ENCODE peak calls at places on chromosome 4, in four cellular contexts. N is SK-N-SH, W is HepG2, C is H1. D is an unnamed sample.
A peak's percentile ranks its signal among the peaks of the same experiment; 100 is the strongest.

GRCh38 chr4:80538276-80538926 is 202.9 kb downstream of the CFAP299 start:
- DNase-seq in N (no peak), C (no peak), W (no peak), D (no peak)

GRCh38 chr4:4857809-4858508 is 1.5 kb upstream of the MSX1 start:
- DNase-seq in W (no peak), N (peak; percentile 50), C (no peak), D (no peak)

GRCh38 chr4:3436798-3437581 is 4.8 kb upstream of the HGFAC start:
- DNase-seq in C (no peak), N (no peak), W (no peak), D (peak; percentile 4)

GRCh38 chr4:11912886-11913285 is 484.2 kb upstream of the HS3ST1 start:
- DNase-seq in W (no peak), C (no peak), N (no peak), D (no peak)

GRCh38 chr4:114867291-114867690 is 246.1 kb downstream of the NDST4 start:
- DNase-seq in N (no peak), W (no peak), C (no peak), D (no peak)

GRCh38 chr4:36280555-36280954 is 861 bp upstream of the DTHD1 start:
- DNase-seq in W (no peak), C (no peak), N (no peak), D (no peak)

GRCh38 chr4:6369924-6370645 is 100.4 kb downstream of the WFS1 start:
- DNase-seq in N (no peak), C (no peak), W (no peak), D (no peak)

GRCh38 chr4:128463006-128463405 is 175.4 kb upstream of the PGRMC2 start:
- DNase-seq in N (no peak), C (no peak), W (no peak), D (no peak)

GRCh38 chr4:30721353-30722091 is 1.4 kb downstream of the PCDH7 start:
- DNase-seq in W (no peak), N (peak; percentile 86), C (no peak), D (no peak)

GRCh38 chr4:84966382-84967291 is at the start of gene WDFY3:
- DNase-seq in W (peak; percentile 58), N (peak; percentile 88), C (peak; percentile 51), D (no peak)

GRCh38 chr4:137510866-137511265 is 21.4 kb downstream of the PCDH18 start:
- DNase-seq in W (no peak), C (no peak), N (no peak), D (no peak)

GRCh38 chr4:185534850-185535761 is at the start of gene PDLIM3:
- DNase-seq in W (peak; percentile 27), C (no peak), N (peak; percentile 89), D (no peak)

GRCh38 chr4:105542032-105542431 is 10.4 kb upstream of the ARHGEF38 start:
- DNase-seq in W (no peak), N (no peak), C (no peak), D (no peak)

GRCh38 chr4:105543881-105544280 is 8.5 kb upstream of the ARHGEF38 start:
- DNase-seq in W (no peak), C (no peak), N (no peak), D (no peak)

GRCh38 chr4:105546086-105546485 is 6.3 kb upstream of the ARHGEF38 start:
- DNase-seq in W (no peak), C (no peak), N (no peak), D (no peak)

GRCh38 chr4:105544517-105544916 is 7.9 kb upstream of the ARHGEF38 start:
- DNase-seq in N (no peak), C (no peak), W (no peak), D (no peak)

DNA sequence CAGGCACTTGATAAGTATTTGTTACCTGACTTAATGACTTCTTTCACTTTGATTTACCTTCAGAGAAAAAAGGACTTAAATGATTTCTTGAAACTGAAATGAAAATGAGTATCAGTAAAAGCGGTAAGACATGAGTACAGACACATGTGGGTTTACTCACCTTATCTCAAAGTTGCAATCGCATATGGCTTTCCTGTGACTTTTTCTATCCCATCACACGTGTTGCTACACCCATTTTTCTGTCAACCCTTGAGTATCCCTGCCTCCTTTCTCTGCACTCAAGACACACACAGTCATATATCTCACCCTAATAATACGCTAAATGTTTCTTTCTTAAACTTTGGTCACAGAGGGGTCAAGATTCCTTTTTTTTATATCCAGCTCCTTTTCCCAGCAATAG is 11.0 kb upstream of the ARHGEF38 start:
- DNase-seq in C (no peak), N (no peak), W (no peak), D (no peak)
- TF ChIP-seq TCF12 in C (no peak), N (no peak), W (no peak), D (no peak)

GRCh38 chr4:16667464-16667863 is 231.0 kb downstream of the LDB2 start:
- DNase-seq in C (no peak), N (no peak), W (no peak), D (no peak)
- TF ChIP-seq TCF12 in C (no peak), N (peak; percentile 90), W (no peak), D (no peak)

GRCh38 chr4:78527555-78527954 is 24.0 kb upstream of the ANXA3 start:
- DNase-seq in W (no peak), N (no peak), C (no peak), D (no peak)
- TF ChIP-seq TCF12 in W (no peak), N (no peak), C (no peak), D (no peak)

DNA sequence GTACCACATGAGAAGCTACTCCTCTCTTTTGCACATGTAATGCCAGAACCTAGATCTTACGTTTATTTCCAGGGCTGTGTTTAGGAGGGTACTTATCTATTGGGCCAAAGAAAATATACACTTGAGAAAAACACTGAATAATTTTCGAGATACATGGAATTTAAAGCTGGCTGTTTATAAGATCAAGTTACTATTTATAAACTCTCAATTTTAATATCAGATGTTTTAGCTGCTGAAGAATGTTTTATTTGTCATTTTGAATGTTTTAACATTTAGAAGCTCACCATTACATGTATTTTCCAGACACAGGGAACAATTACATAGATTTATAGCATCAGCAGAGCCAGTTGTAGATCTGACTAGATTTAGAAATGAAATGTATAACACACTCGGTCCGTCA is 155.3 kb upstream of the HAND2 start:
- DNase-seq in W (no peak), C (no peak), N (no peak), D (no peak)
- TF ChIP-seq TCF12 in W (no peak), C (no peak), N (no peak), D (no peak)

DNA sequence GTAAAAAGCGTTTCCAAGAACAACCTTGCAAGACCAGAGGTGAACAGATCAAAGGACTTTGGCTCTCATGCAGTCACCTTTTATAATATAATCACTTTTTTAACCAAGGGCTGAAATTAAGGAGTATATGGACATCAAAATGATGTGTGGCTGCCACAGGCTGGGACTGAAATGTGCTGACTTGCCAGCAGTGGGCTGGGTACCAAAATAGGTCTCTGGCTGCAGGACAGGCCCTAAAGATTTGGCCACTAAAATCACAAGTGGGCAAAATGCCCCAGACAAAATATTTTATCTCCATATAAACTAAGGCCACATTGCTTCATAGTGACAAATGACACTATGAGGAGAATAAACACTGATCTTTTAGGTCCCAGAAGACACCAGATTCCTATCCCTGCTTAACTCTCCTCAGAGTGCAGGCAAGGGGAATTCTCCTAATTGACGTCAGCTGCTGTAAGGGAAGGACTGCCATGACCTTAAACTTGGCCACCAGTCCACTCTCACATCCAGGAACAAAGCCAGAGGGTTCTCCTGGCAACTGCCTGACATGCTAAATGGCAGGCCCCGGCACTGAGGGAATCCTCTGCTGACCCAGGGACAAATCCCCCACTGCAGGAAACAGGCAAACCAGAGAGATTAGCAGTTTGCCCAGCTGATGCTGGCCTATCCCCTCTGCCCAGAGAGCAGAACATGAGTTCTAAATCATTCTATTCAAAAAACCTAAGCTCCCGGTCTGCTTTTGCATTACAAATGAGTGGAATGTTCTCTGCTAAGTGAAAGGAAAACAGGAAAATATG is 155.8 kb downstream of the PPP3CA start:
- DNase-seq in W (no peak), C (no peak), N (peak; percentile 47), D (no peak)
- TF ChIP-seq TCF12 in W (no peak), C (no peak), N (peak; percentile 71), D (no peak)

GRCh38 chr4:123412700-123413512 is 16.3 kb downstream of the SPRY1 start:
- DNase-seq in W (no peak), N (no peak), C (no peak), D (no peak)
- TF ChIP-seq TCF12 in W (no peak), N (peak; percentile 89), C (no peak), D (no peak)

GRCh38 chr4:46992338-46992737 is 1.0 kb downstream of the GABRA4 start:
- DNase-seq in N (no peak), C (no peak), W (no peak), D (no peak)
- TF ChIP-seq TCF12 in N (no peak), C (no peak), W (no peak), D (no peak)

D was measured in GM12878.